ENCODE peak calls at places on chromosomes 1 and 21, in five cellular contexts. J is stimulated activated CD8-positive, alpha-beta memory T cell treated with anti-CD3 and anti-CD28 coated beads, Interleukin-7, amount 100 ng/mL, for 1 hour; X is GOT3; Z is pulmonary artery endothelial cell; H is CD8-positive, alpha-beta T cell. D is an unnamed sample.
A peak's percentile ranks its signal among the peaks of the same experiment; 100 is the strongest.

GRCh38 chr1:235920596-235921375 is 54.1 kb upstream of the LYST start:
- DNase-seq in J (no peak), X (no peak), Z (no peak), H (no peak), D (no peak)

GRCh38 chr21:29025328-29025713 is 853 bp downstream of the USP16 start:
- DNase-seq in J (no peak), X (no peak), Z (no peak), H (no peak), D (no peak)

GRCh38 chr1:65264197-65264929 is 45.0 kb upstream of the DNAJC6 start:
- DNase-seq in J (no peak), X (peak; percentile 19), Z (no peak), H (no peak), D (no peak)

GRCh38 chr21:41918561-41919358 is 35.1 kb downstream of the C2CD2 start:
- DNase-seq in J (no peak), X (no peak), Z (no peak), H (no peak), D (no peak)

GRCh38 chr1:32848354-32849063 is 22.2 kb downstream of the FNDC5 start:
- DNase-seq in J (no peak), X (no peak), Z (no peak), H (no peak), D (no peak)

GRCh38 chr1:108121361-108122143 is 78.6 kb downstream of the SLC25A24 start:
- DNase-seq in J (no peak), X (no peak), Z (no peak), H (no peak), D (no peak)

GRCh38 chr1:151606384-151606783 is 5.5 kb upstream of the SNX27 start:
- DNase-seq in J (no peak), X (no peak), Z (no peak), H (no peak), D (no peak)

GRCh38 chr1:116766616-116767469 is 12.6 kb downstream of the CD2 start:
- DNase-seq in J (no peak), X (no peak), Z (no peak), H (no peak), D (no peak)

GRCh38 chr1:183604048-183604808 is 14.0 kb upstream of the NCF2 start:
- DNase-seq in J (no peak), X (no peak), Z (no peak), H (no peak), D (peak; percentile 59)

GRCh38 chr1:39757501-39757900 is 13.6 kb downstream of the OXCT2 start:
- DNase-seq in J (no peak), X (no peak), Z (no peak), H (no peak), D (no peak)

GRCh38 chr1:189803364-189803763 is 674.3 kb downstream of the BRINP3 start:
- DNase-seq in J (no peak), X (no peak), Z (no peak), H (no peak), D (no peak)

GRCh38 chr1:183218981-183219621 is 33.0 kb downstream of the LAMC2 start:
- DNase-seq in J (no peak), X (no peak), Z (no peak), H (peak; percentile 54), D (no peak)

GRCh38 chr1:186102559-186103148 is 272.4 kb downstream of the TPR start:
- DNase-seq in J (no peak), X (no peak), Z (peak; percentile 85), H (no peak), D (peak; percentile 85)

GRCh38 chr1:23576338-23577055 is 17.2 kb upstream of the ID3 start:
- DNase-seq in J (no peak), X (no peak), Z (no peak), H (no peak), D (no peak)

GRCh38 chr1:193285626-193286025 is 99.2 kb upstream of the B3GALT2 start:
- DNase-seq in J (no peak), X (no peak), Z (no peak), H (no peak), D (no peak)

GRCh38 chr1:93584238-93585003 is 97.2 kb downstream of the BCAR3 start:
- DNase-seq in J (no peak), X (no peak), Z (no peak), H (no peak), D (no peak)

GRCh38 chr1:21572141-21572540 is 62.9 kb downstream of the ALPL start:
- DNase-seq in J (no peak), X (no peak), Z (no peak), H (no peak), D (no peak)

GRCh38 chr21:15653710-15654109 is 76.1 kb upstream of the USP25 start:
- DNase-seq in J (no peak), X (no peak), Z (no peak), H (no peak), D (no peak)

GRCh38 chr1:153483776-153484175 is 23.3 kb upstream of the S100A7 start:
- DNase-seq in J (no peak), X (no peak), Z (no peak), H (no peak), D (no peak)

GRCh38 chr1:25525360-25525688 is 18.1 kb upstream of the LDLRAP1 start:
- DNase-seq in J (no peak), X (no peak), Z (no peak), H (no peak), D (no peak)

GRCh38 chr1:93614550-93615200 is 67.0 kb downstream of the BCAR3 start:
- DNase-seq in J (no peak), X (no peak), Z (no peak), H (no peak), D (no peak)

GRCh38 chr1:229888157-229888556 is 178.9 kb upstream of the GALNT2 start:
- DNase-seq in J (no peak), X (no peak), Z (no peak), H (no peak), D (no peak)

GRCh38 chr1:59332221-59332620 is 35.3 kb downstream of the FGGY start:
- DNase-seq in J (no peak), X (no peak), Z (no peak), H (no peak), D (no peak)

GRCh38 chr1:27884182-27884954 is 12.0 kb downstream of the THEMIS2 start:
- DNase-seq in J (no peak), X (no peak), Z (no peak), H (no peak), D (no peak)

GRCh38 chr1:53371121-53371666 is 43.3 kb upstream of the LRP8 start:
- DNase-seq in J (no peak), X (no peak), Z (no peak), H (no peak), D (no peak)

GRCh38 chr1:152811671-152812070 is at the start of gene LCE1B:
- DNase-seq in J (no peak), X (no peak), Z (no peak), H (no peak), D (no peak)

GRCh38 chr1:90671736-90672135 is 45.4 kb downstream of the BARHL2 start:
- DNase-seq in J (no peak), X (no peak), Z (no peak), H (no peak), D (no peak)

GRCh38 chr1:201536542-201536941 is 2.4 kb upstream of the NAV1 start:
- DNase-seq in J (no peak), X (peak; percentile 94), Z (no peak), H (no peak), D (no peak)

D was measured in smooth muscle cell of the brain vasculature.